ENCODE peak calls at places on chromosomes 5 and 9, in five cellular contexts. A, B, P, D and J are unnamed samples.

GRCh38 chr9:135080286-135081263 is 6.9 kb upstream of the OLFM1 start:
- DNase-seq in A (no peak), B (no peak), P (no peak), D (no peak), J (no peak)

GRCh38 chr9:72292874-72293607 is 72.0 kb downstream of the ZFAND5 start:
- DNase-seq in A (peak; percentile 91), B (no peak), P (peak; percentile 61), D (no peak), J (peak; percentile 37)

GRCh38 chr5:170110403-170111087 is 4.8 kb downstream of the FOXI1 start:
- DNase-seq in A (no peak), B (no peak), P (no peak), D (no peak), J (no peak)

GRCh38 chr9:113976915-113977314 is 100.8 kb downstream of the ZNF618 start:
- DNase-seq in A (no peak), B (no peak), P (no peak), D (no peak), J (no peak)

GRCh38 chr5:148815578-148815977 is 10.8 kb upstream of the ADRB2 start:
- DNase-seq in A (no peak), B (no peak), P (no peak), D (no peak), J (no peak)

GRCh38 chr9:98214811-98215210 is 22.4 kb upstream of the CORO2A start:
- DNase-seq in A (no peak), B (no peak), P (no peak), D (no peak), J (no peak)

GRCh38 chr5:9927521-9927997 is 297.4 kb upstream of the TAS2R1 start:
- DNase-seq in A (peak; percentile 84), B (no peak), P (no peak), D (no peak), J (no peak)

GRCh38 chr5:386432-387341 is 56.3 kb upstream of the EXOC3 start:
- DNase-seq in A (no peak), B (no peak), P (no peak), D (no peak), J (peak; percentile 8)

GRCh38 chr9:136231478-136232297 is 13.9 kb downstream of the QSOX2 start:
- DNase-seq in A (no peak), B (no peak), P (no peak), D (no peak), J (no peak)

GRCh38 chr9:15513335-15513734 is 2.6 kb upstream of the PSIP1 start:
- DNase-seq in A (no peak), B (no peak), P (no peak), D (no peak), J (no peak)

GRCh38 chr9:93669116-93669957 is 93.0 kb downstream of the PHF2 start:
- DNase-seq in A (no peak), B (no peak), P (peak; percentile 1), D (no peak), J (no peak)

GRCh38 chr5:112957409-112957808 is 19.2 kb upstream of the DCP2 start:
- DNase-seq in A (no peak), B (no peak), P (no peak), D (no peak), J (no peak)

DNA sequence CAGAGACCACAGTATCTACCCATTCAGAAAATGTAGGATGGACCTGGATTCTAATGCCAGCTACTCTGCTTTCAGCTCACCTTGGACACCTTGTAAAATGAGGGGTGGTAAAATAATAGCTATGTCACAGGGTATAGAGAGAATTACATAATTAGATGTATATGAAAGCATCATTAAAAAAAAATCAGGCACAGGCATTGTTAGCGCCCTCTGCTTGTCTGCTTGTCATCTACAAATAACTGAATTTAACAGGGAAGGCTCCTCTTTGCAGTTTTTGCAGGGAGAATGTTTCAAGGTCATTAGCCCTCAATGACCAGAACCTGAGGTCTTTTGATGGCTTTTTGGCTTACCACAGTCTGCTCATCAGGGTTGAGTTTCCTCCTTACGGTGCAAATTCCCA is 58.0 kb downstream of the GPR21 start:
- DNase-seq in A (no peak), B (no peak), P (no peak), D (no peak), J (no peak)
- TF ChIP-seq CTCF in A (no peak), B (no peak), P (no peak), D (peak; percentile 39), J (no peak)

GRCh38 chr5:39106332-39106731 is 32.1 kb upstream of the RICTOR start:
- DNase-seq in A (peak; percentile 18), B (no peak), P (no peak), D (no peak), J (no peak)
- TF ChIP-seq CTCF in A (no peak), B (no peak), P (no peak), D (peak; percentile 11), J (no peak)

DNA sequence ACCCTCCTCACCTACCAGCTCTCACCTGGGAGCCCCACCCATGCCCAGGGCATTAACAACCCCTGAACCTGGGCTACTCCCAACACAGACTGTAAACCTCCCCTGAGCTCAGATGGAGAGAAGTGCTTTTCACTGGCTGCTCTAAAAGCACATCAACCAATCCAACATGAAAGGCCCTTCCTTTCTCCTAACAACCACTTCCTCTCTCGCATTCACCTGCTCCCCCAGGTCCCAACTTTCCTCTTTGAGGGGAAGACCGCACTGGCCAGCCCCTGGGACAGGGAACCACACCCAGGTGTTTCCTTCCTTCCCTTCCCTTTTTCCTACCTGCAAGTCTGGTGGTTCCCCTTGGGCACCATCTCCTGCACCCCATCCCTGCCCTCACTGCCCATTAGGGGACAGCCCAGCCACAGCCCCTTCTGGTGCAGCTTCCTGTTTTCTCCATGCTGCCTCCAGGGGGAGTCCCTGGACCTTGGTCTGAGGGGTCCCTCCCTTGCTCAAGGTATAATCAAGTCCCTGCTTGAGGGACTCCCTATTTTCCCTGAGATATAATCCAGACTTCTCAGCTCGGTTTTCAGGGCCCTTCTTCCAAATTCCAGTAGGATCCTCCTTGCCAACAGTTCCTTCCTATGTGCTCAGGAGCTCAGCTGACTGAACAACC is 30.5 kb upstream of the DAB2IP start:
- DNase-seq in A (no peak), B (no peak), P (no peak), D (no peak), J (no peak)
- TF ChIP-seq CTCF in A (peak; percentile 54), B (peak; percentile 41), P (peak; percentile 26), D (peak; percentile 56), J (no peak)

GRCh38 chr9:69149321-69149807 is 24.7 kb upstream of the TJP2 start:
- DNase-seq in A (peak; percentile 58), B (peak; percentile 28), P (peak; percentile 25), D (no peak), J (peak; percentile 4)
- TF ChIP-seq CTCF in A (peak; percentile 32), B (peak; percentile 14), P (no peak), D (no peak), J (no peak)

GRCh38 chr9:13427587-13427986 is 148.1 kb upstream of the MPDZ start:
- DNase-seq in A (peak; percentile 58), B (peak; percentile 48), P (peak; percentile 43), D (peak; percentile 6), J (no peak)
- TF ChIP-seq CTCF in A (peak; percentile 44), B (peak; percentile 81), P (peak; percentile 82), D (peak; percentile 57), J (no peak)

GRCh38 chr5:123120197-123120596 is 31.2 kb downstream of the PRDM6 start:
- DNase-seq in A (no peak), B (no peak), P (no peak), D (no peak), J (no peak)
- TF ChIP-seq CTCF in A (peak; percentile 24), B (peak; percentile 9), P (no peak), D (peak; percentile 18), J (no peak)